ENCODE peak calls at places on chromosome 4, in five cellular contexts. U, D, C, G and S are unnamed samples.

GRCh38 chr4:69731826-69732225 is 28.6 kb downstream of the SULT1B1 start:
- DNase-seq in U (no peak), C (no peak), G (no peak), D (peak), S (no peak)

GRCh38 chr4:143417679-143418403 is 81.2 kb downstream of the GAB1 start:
- DNase-seq in U (no peak), D (no peak), G (no peak), C (no peak), S (no peak)

GRCh38 chr4:73593631-73594241 is 26.5 kb downstream of the RASSF6 start:
- DNase-seq in G (no peak), U (no peak), C (no peak), D (peak), S (no peak)

GRCh38 chr4:7673111-7673510 is 238.4 kb upstream of the PSAPL1 start:
- DNase-seq in D (no peak), G (no peak), U (no peak), C (no peak), S (no peak)

GRCh38 chr4:71595576-71596108 is 188.2 kb downstream of the GC start:
- DNase-seq in U (no peak), D (no peak), G (no peak), C (no peak), S (no peak)

GRCh38 chr4:153974452-153974851 is 185.6 kb upstream of the SFRP2 start:
- DNase-seq in U (no peak), G (no peak), D (no peak), C (no peak), S (no peak)

GRCh38 chr4:10455133-10455532 is 2.1 kb downstream of the ZNF518B start:
- DNase-seq in G (no peak), D (no peak), U (no peak), C (no peak), S (no peak)

GRCh38 chr4:186068581-186069402 is at the start of gene TLR3:
- DNase-seq in G (no peak), D (no peak), U (no peak), C (no peak), S (no peak)

GRCh38 chr4:81130569-81130968 is 84.5 kb downstream of the PRKG2 start:
- DNase-seq in U (no peak), D (no peak), G (no peak), C (no peak), S (no peak)

GRCh38 chr4:89434364-89434988 is 126.9 kb upstream of the GPRIN3 start:
- DNase-seq in U (no peak), D (peak), C (no peak), G (no peak), S (peak)

GRCh38 chr4:153216546-153216945 is 12.3 kb downstream of the TRIM2 start:
- DNase-seq in G (no peak), U (no peak), D (no peak), C (no peak), S (no peak)